ENCODE peak calls at places on chromosomes 4 and X, in eight cellular contexts. One of them, this sample, is unnamed.

GRCh38 chr4:8394125-8394524 is 46.4 kb downstream of the ACOX3 start:
- DNase-seq in GM06990: no peak
- DNase-seq in fibroblast of the aortic adventitia: peak; percentile 81
- DNase-seq in GM20000: no peak
- DNase-seq in progenitor cell of endocrine pancreas: no peak
- DNase-seq in HL-60: no peak
- DNase-seq in fibroblast of lung: peak; percentile 82
- DNase-seq in heart left ventricle: peak; percentile 89
- DNase-seq in this sample: no peak

GRCh38 chr4:23237771-23238170 is 545.0 kb downstream of the GBA3 start:
- DNase-seq in GM06990: no peak
- DNase-seq in fibroblast of the aortic adventitia: no peak
- DNase-seq in GM20000: no peak
- DNase-seq in progenitor cell of endocrine pancreas: no peak
- DNase-seq in HL-60: no peak
- DNase-seq in fibroblast of lung: peak; percentile 82
- DNase-seq in heart left ventricle: no peak
- DNase-seq in this sample: no peak

GRCh38 chr4:7950301-7951092 is 10.8 kb upstream of the AFAP1 start:
- DNase-seq in GM06990: no peak
- DNase-seq in fibroblast of the aortic adventitia: no peak
- DNase-seq in GM20000: no peak
- DNase-seq in progenitor cell of endocrine pancreas: no peak
- DNase-seq in HL-60: no peak
- DNase-seq in fibroblast of lung: no peak
- DNase-seq in heart left ventricle: no peak
- DNase-seq in this sample: no peak

GRCh38 chrX:19156223-19156622 is 34.0 kb upstream of the ADGRG2 start:
- DNase-seq in GM06990: no peak
- DNase-seq in fibroblast of the aortic adventitia: peak; percentile 25
- DNase-seq in GM20000: no peak
- DNase-seq in progenitor cell of endocrine pancreas: no peak
- DNase-seq in HL-60: no peak
- DNase-seq in fibroblast of lung: no peak
- DNase-seq in heart left ventricle: no peak
- DNase-seq in this sample: peak; percentile 50

GRCh38 chr4:140903522-140903928 is 147.3 kb upstream of the TBC1D9 start:
- DNase-seq in GM06990: no peak
- DNase-seq in fibroblast of the aortic adventitia: no peak
- DNase-seq in GM20000: no peak
- DNase-seq in progenitor cell of endocrine pancreas: no peak
- DNase-seq in HL-60: no peak
- DNase-seq in fibroblast of lung: no peak
- DNase-seq in heart left ventricle: no peak
- DNase-seq in this sample: no peak

GRCh38 chr4:151541438-151542071 is 132.6 kb downstream of the FHIP1A start:
- DNase-seq in GM06990: no peak
- DNase-seq in fibroblast of the aortic adventitia: peak; percentile 79
- DNase-seq in GM20000: no peak
- DNase-seq in progenitor cell of endocrine pancreas: no peak
- DNase-seq in HL-60: no peak
- DNase-seq in fibroblast of lung: peak; percentile 67
- DNase-seq in heart left ventricle: no peak
- DNase-seq in this sample: peak; percentile 88

GRCh38 chrX:2321411-2321810 is 179.4 kb downstream of the DHRSX start:
- DNase-seq in GM06990: no peak
- DNase-seq in fibroblast of the aortic adventitia: no peak
- DNase-seq in GM20000: no peak
- DNase-seq in progenitor cell of endocrine pancreas: no peak
- DNase-seq in HL-60: peak; percentile 19
- DNase-seq in fibroblast of lung: no peak
- DNase-seq in heart left ventricle: no peak
- DNase-seq in this sample: no peak

GRCh38 chrX:151397741-151398070 is 700 bp downstream of the VMA21 start:
- DNase-seq in GM06990: no peak
- DNase-seq in fibroblast of the aortic adventitia: no peak
- DNase-seq in GM20000: peak; percentile 15
- DNase-seq in progenitor cell of endocrine pancreas: no peak
- DNase-seq in HL-60: no peak
- DNase-seq in fibroblast of lung: peak; percentile 0
- DNase-seq in heart left ventricle: no peak
- DNase-seq in this sample: no peak

GRCh38 chr4:25504932-25505636 is 128.0 kb downstream of the ANAPC4 start:
- DNase-seq in GM06990: peak; percentile 5
- DNase-seq in fibroblast of the aortic adventitia: no peak
- DNase-seq in GM20000: no peak
- DNase-seq in progenitor cell of endocrine pancreas: no peak
- DNase-seq in HL-60: no peak
- DNase-seq in fibroblast of lung: no peak
- DNase-seq in heart left ventricle: peak; percentile 62
- DNase-seq in this sample: no peak

GRCh38 chrX:148567229-148567628 is 66.8 kb downstream of the AFF2 start:
- DNase-seq in GM06990: no peak
- DNase-seq in fibroblast of the aortic adventitia: peak; percentile 67
- DNase-seq in GM20000: no peak
- DNase-seq in progenitor cell of endocrine pancreas: no peak
- DNase-seq in HL-60: no peak
- DNase-seq in fibroblast of lung: peak; percentile 27
- DNase-seq in heart left ventricle: no peak
- DNase-seq in this sample: no peak

GRCh38 chr4:185394568-185395254 is 1.0 kb downstream of the LRP2BP start:
- DNase-seq in GM06990: no peak
- DNase-seq in fibroblast of the aortic adventitia: no peak
- DNase-seq in GM20000: no peak
- DNase-seq in progenitor cell of endocrine pancreas: no peak
- DNase-seq in HL-60: no peak
- DNase-seq in fibroblast of lung: no peak
- DNase-seq in heart left ventricle: no peak
- DNase-seq in this sample: no peak

GRCh38 chr4:31059753-31060522 is 339.8 kb downstream of the PCDH7 start:
- DNase-seq in GM06990: no peak
- DNase-seq in fibroblast of the aortic adventitia: peak; percentile 57
- DNase-seq in GM20000: no peak
- DNase-seq in progenitor cell of endocrine pancreas: no peak
- DNase-seq in HL-60: no peak
- DNase-seq in fibroblast of lung: peak; percentile 81
- DNase-seq in heart left ventricle: no peak
- DNase-seq in this sample: peak; percentile 30

GRCh38 chr4:91840359-91840758 is 463.4 kb upstream of the GRID2 start:
- DNase-seq in GM06990: no peak
- DNase-seq in fibroblast of the aortic adventitia: peak; percentile 16
- DNase-seq in GM20000: no peak
- DNase-seq in progenitor cell of endocrine pancreas: no peak
- DNase-seq in HL-60: no peak
- DNase-seq in fibroblast of lung: no peak
- DNase-seq in heart left ventricle: no peak
- DNase-seq in this sample: no peak

GRCh38 chrX:9865804-9866471 is 79.7 kb downstream of the SHROOM2 start:
- DNase-seq in GM06990: peak; percentile 53
- DNase-seq in fibroblast of the aortic adventitia: no peak
- DNase-seq in GM20000: peak; percentile 27
- DNase-seq in progenitor cell of endocrine pancreas: no peak
- DNase-seq in HL-60: no peak
- DNase-seq in fibroblast of lung: no peak
- DNase-seq in heart left ventricle: no peak
- DNase-seq in this sample: peak; percentile 79

DNA sequence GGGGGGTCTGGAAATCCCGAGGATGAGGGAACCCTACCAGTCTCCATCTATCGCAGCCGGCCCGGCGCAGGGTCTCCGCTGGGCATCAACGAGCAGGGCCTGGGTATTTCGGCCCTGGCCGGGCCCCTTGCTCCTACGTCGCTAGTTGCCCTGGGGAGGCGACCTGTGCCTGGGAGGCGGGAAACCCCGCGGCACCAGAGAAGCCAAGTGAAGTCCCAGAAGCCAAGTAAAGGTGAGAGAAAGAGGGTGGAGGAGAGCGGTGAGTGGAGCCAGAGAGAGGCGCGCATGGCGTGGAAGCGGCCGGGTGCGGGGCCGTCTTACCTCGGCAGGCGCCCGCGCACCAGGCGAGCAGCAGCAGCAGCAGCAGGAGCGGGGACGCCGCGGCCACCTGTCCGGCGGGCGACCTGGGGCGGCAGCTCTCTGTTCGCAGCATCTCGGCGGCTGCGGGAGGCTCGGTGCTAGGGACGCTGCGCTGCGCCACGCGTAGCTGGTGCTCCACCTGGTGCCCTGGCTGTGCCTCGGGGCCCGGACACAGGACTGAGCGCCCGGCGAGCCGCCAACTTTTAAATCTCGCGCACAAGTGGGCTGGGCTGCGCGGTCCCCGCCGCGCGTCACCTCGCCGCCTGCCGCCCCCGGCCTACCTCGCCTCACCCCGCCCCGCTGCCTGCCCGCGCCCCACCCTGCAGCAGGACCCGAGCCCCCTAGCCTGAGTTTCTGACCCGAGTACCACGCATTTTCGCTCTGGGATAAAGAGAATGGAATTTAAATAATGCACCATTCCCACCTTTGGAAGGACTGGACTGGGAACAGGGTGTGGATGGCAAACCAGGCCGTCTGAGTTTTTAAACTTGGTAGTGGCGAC is at the start of gene NMU:
- DNase-seq in GM06990: peak; percentile 41
- DNase-seq in fibroblast of the aortic adventitia: no peak
- DNase-seq in GM20000: peak; percentile 63
- DNase-seq in progenitor cell of endocrine pancreas: peak; percentile 42
- DNase-seq in HL-60: no peak
- DNase-seq in fibroblast of lung: no peak
- DNase-seq in heart left ventricle: peak; percentile 67
- DNase-seq in this sample: peak; percentile 82
- TF ChIP-seq CTCF in GM06990: peak; percentile 12
- TF ChIP-seq CTCF in fibroblast of the aortic adventitia: no peak
- TF ChIP-seq CTCF in GM20000: no peak
- TF ChIP-seq CTCF in progenitor cell of endocrine pancreas: peak; percentile 22
- TF ChIP-seq CTCF in HL-60: no peak
- TF ChIP-seq CTCF in fibroblast of lung: no peak
- TF ChIP-seq CTCF in heart left ventricle: no peak
- TF ChIP-seq CTCF in this sample: peak; percentile 17

DNA sequence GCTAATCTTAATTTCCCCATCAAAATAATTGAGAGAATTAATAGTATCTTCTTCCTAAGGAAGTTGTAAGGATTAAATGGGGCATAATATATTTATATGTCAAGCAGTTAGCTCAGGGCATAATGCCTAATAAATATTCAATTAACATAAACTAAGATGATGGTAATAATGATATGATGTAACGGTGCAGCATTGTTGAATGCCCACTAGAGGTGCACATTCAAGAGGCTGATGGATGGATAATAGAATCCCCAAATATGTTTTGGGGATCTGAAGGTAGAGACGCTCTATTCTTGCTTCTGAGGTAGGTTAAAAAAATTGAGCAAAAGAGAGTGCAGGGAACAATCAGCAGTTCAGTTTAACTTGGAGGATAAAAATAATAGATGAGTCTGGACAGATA is 37.1 kb downstream of the ATOH1 start:
- DNase-seq in GM06990: no peak
- DNase-seq in fibroblast of the aortic adventitia: no peak
- DNase-seq in GM20000: no peak
- DNase-seq in progenitor cell of endocrine pancreas: no peak
- DNase-seq in HL-60: no peak
- DNase-seq in fibroblast of lung: no peak
- DNase-seq in heart left ventricle: no peak
- DNase-seq in this sample: no peak
- TF ChIP-seq CTCF in GM06990: peak; percentile 25
- TF ChIP-seq CTCF in fibroblast of the aortic adventitia: no peak
- TF ChIP-seq CTCF in GM20000: peak; percentile 20
- TF ChIP-seq CTCF in progenitor cell of endocrine pancreas: peak; percentile 33
- TF ChIP-seq CTCF in HL-60: no peak
- TF ChIP-seq CTCF in fibroblast of lung: peak; percentile 6
- TF ChIP-seq CTCF in heart left ventricle: no peak
- TF ChIP-seq CTCF in this sample: no peak

DNA sequence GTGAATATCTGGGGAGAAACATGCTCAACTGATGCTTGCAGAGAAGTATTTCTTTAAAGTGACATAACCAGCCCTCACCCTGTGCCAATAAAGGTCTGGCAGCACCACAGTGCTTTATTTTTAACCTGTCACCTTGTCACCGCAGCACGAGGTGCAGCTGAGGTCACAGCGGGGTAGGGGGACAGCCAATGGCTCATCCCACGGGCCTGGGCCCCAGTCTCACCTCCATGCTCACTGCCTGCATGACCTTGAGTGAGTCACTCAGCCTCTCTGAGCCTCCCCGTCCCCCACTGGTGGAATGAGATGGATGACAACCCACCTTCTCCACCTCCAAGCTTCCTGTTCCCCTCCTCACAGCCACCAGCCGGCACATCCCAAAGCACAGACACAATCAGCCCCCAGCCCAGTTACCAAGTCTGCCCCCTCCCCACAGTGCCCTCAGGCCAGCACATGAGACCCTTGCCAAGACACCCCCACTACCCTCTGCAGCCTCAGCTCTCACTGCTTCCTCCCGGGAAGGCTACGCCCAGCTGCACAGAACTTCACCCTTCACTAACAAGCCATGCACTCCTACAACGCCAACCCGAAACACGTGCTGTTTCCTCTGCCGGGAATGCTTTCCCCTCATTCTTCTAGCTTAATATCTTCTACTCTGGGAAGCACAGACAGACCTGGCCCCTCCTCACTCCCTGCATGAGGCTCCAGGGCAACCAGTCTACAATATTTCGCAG is 24.9 kb upstream of the MAN2B2 start:
- DNase-seq in GM06990: no peak
- DNase-seq in fibroblast of the aortic adventitia: no peak
- DNase-seq in GM20000: no peak
- DNase-seq in progenitor cell of endocrine pancreas: no peak
- DNase-seq in HL-60: no peak
- DNase-seq in fibroblast of lung: no peak
- DNase-seq in heart left ventricle: no peak
- DNase-seq in this sample: no peak
- TF ChIP-seq CTCF in GM06990: no peak
- TF ChIP-seq CTCF in fibroblast of the aortic adventitia: no peak
- TF ChIP-seq CTCF in GM20000: no peak
- TF ChIP-seq CTCF in progenitor cell of endocrine pancreas: no peak
- TF ChIP-seq CTCF in HL-60: no peak
- TF ChIP-seq CTCF in fibroblast of lung: no peak
- TF ChIP-seq CTCF in heart left ventricle: no peak
- TF ChIP-seq CTCF in this sample: no peak

GRCh38 chr4:20538922-20539321 is 161.3 kb upstream of the PACRGL start:
- DNase-seq in GM06990: no peak
- DNase-seq in fibroblast of the aortic adventitia: no peak
- DNase-seq in GM20000: no peak
- DNase-seq in progenitor cell of endocrine pancreas: no peak
- DNase-seq in HL-60: no peak
- DNase-seq in fibroblast of lung: no peak
- DNase-seq in heart left ventricle: no peak
- DNase-seq in this sample: no peak

GRCh38 chr4:20543131-20543530 is 157.1 kb upstream of the PACRGL start:
- DNase-seq in GM06990: no peak
- DNase-seq in fibroblast of the aortic adventitia: peak; percentile 27
- DNase-seq in GM20000: no peak
- DNase-seq in progenitor cell of endocrine pancreas: no peak
- DNase-seq in HL-60: no peak
- DNase-seq in fibroblast of lung: no peak
- DNase-seq in heart left ventricle: no peak
- DNase-seq in this sample: no peak

DNA sequence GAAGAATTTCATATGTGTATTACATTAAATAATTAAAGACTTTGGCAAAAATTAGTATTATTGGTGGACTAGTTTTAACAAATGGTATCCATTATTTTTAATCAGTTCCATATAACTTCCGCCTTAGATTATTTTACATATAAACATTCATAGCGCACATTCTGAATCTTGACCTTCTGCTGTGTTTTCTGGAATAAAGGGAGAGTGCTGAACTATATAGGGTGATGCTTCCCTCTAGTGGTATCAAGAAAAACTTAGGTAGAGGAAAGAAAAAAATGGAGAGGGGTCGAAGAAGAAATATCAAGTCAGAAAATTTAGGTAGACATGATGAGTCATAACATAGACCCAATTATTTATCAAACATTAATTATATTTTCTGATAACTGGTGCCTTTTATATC is 155.6 kb upstream of the PACRGL start:
- DNase-seq in GM06990: peak; percentile 1
- DNase-seq in fibroblast of the aortic adventitia: peak; percentile 76
- DNase-seq in GM20000: peak; percentile 15
- DNase-seq in progenitor cell of endocrine pancreas: no peak
- DNase-seq in HL-60: no peak
- DNase-seq in fibroblast of lung: peak; percentile 81
- DNase-seq in heart left ventricle: no peak
- DNase-seq in this sample: peak; percentile 56
- TF ChIP-seq CTCF in GM06990: peak; percentile 29
- TF ChIP-seq CTCF in fibroblast of the aortic adventitia: peak; percentile 59
- TF ChIP-seq CTCF in GM20000: no peak
- TF ChIP-seq CTCF in progenitor cell of endocrine pancreas: peak; percentile 79
- TF ChIP-seq CTCF in HL-60: no peak
- TF ChIP-seq CTCF in fibroblast of lung: peak; percentile 57
- TF ChIP-seq CTCF in heart left ventricle: peak; percentile 57
- TF ChIP-seq CTCF in this sample: peak; percentile 52